ENCODE peak calls at places on chromosomes 11 and 22, in eight cellular contexts. X is ovary, E is A549, D is esophagus muscularis mucosa, V is tibial nerve, Q is stomach, J is suprapubic skin, L is H1. B is an unnamed sample.

GRCh38 chr11:110909331-110909730 is 197.1 kb upstream of the ARHGAP20 start:
- DNase-seq in X (no peak), E (no peak), D (peak; percentile 64), V (no peak), Q (no peak), J (no peak), L (no peak), B (no peak)

GRCh38 chr11:117230286-117230961 is 1.4 kb downstream of the PCSK7 start:
- DNase-seq in X (no peak), E (no peak), D (no peak), V (no peak), Q (no peak), J (peak; percentile 50), L (no peak), B (no peak)

GRCh38 chr11:2742611-2743426 is 43.0 kb upstream of the KCNQ1OT1 start:
- DNase-seq in X (peak; percentile 34), E (no peak), D (no peak), V (no peak), Q (no peak), J (no peak), L (no peak), B (no peak)

GRCh38 chr11:130531061-130531460 is 82.6 kb downstream of the ADAMTS15 start:
- DNase-seq in X (no peak), E (no peak), D (no peak), V (no peak), Q (no peak), J (no peak), L (no peak), B (no peak)

GRCh38 chr11:93770160-93770559 is 13.9 kb upstream of the MED17 start:
- DNase-seq in X (no peak), E (no peak), D (no peak), V (no peak), Q (no peak), J (no peak), L (no peak), B (no peak)

GRCh38 chr11:120235024-120235628 is 4.8 kb upstream of the POU2F3 start:
- DNase-seq in X (no peak), E (peak; percentile 68), D (no peak), V (no peak), Q (peak; percentile 84), J (no peak), L (peak; percentile 84), B (peak; percentile 72)

GRCh38 chr11:110830344-110831141 is 118.3 kb upstream of the ARHGAP20 start:
- DNase-seq in X (no peak), E (no peak), D (no peak), V (no peak), Q (no peak), J (no peak), L (peak; percentile 9), B (no peak)

GRCh38 chr11:34653851-34654490 is 33.1 kb downstream of the EHF start:
- DNase-seq in X (no peak), E (peak; percentile 98), D (no peak), V (no peak), Q (peak; percentile 76), J (no peak), L (no peak), B (peak; percentile 59)

GRCh38 chr11:117218133-117218915 is 13.5 kb downstream of the PCSK7 start:
- DNase-seq in X (peak; percentile 64), E (no peak), D (no peak), V (no peak), Q (no peak), J (no peak), L (no peak), B (peak; percentile 7)

GRCh38 chr22:19086944-19087343 is 35.3 kb downstream of the DGCR2 start:
- DNase-seq in X (no peak), E (no peak), D (no peak), V (no peak), Q (no peak), J (no peak), L (no peak), B (no peak)

GRCh38 chr22:29813563-29813962 is 24.5 kb downstream of the ASCC2 start:
- DNase-seq in X (no peak), E (peak; percentile 69), D (no peak), V (no peak), Q (no peak), J (no peak), L (no peak), B (no peak)

GRCh38 chr22:44840611-44841322 is 88.4 kb downstream of the ARHGAP8 start:
- DNase-seq in X (no peak), E (no peak), D (no peak), V (no peak), Q (no peak), J (no peak), L (no peak), B (no peak)

GRCh38 chr11:43853766-43854165 is 26.9 kb upstream of the ALKBH3 start:
- DNase-seq in X (no peak), E (no peak), D (no peak), V (no peak), Q (no peak), J (no peak), L (no peak), B (no peak)
- TF ChIP-seq EP300 in X (no peak), E (no peak), D (no peak), V (no peak), Q (no peak), J (no peak), L (no peak), B (no peak)

GRCh38 chr22:23183107-23183698 is 2.9 kb downstream of the BCR start:
- DNase-seq in X (peak; percentile 49), E (no peak), D (no peak), V (peak; percentile 63), Q (peak; percentile 70), J (no peak), L (peak; percentile 39), B (peak; percentile 52)

GRCh38 chr22:23180893-23181762 is 819 bp downstream of the BCR start:
- DNase-seq in X (peak; percentile 44), E (peak; percentile 26), D (no peak), V (no peak), Q (no peak), J (no peak), L (no peak), B (peak; percentile 22)

GRCh38 chr22:23184100-23184763 is 3.9 kb downstream of the BCR start:
- DNase-seq in X (no peak), E (no peak), D (no peak), V (no peak), Q (no peak), J (no peak), L (no peak), B (no peak)

GRCh38 chr22:23181763-23182288 is 1.5 kb downstream of the BCR start:
- DNase-seq in X (no peak), E (no peak), D (no peak), V (no peak), Q (no peak), J (no peak), L (no peak), B (no peak)

DNA sequence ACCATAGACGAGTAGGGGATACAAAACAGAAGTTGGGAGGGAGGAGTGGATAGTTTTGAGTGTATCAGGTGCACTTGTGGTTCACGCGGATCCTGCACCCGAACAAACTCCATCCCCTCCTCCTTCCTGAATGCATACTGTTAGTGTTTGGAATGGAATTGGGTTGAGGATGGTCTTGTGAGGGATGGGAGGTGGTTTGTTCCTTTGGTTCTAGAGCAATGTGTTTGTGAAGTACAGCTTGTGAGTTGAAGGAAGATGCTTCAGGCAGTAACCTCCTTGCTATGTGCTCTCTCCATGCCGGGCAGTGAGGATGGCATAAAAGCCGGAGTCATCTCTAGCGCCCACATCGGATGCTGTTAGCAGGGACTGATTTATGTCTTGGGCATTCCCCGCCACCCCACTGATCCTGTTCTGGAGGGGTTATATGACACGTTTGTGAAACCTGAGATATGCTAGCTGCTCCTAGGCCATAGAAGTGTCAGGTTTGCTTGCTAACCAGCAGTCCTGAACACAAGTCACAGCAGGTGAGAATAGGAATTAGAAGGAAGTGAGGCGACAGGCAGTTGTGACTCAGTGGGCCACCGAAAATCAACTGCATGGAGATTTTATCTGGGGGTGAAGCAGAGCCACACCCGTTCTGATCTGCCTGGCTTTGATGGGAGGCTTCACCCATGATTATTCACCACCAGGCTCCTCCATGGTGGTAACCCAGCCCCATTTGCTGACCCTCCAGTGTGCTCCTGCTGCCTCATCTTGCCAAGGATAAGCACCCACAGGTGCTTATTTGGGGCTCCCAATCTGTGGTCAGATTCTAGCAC is 2.2 kb downstream of the BCR start:
- DNase-seq in X (no peak), E (no peak), D (no peak), V (no peak), Q (no peak), J (no peak), L (no peak), B (no peak)
- TF ChIP-seq POLR2A in X (no peak), E (no peak), D (no peak), V (no peak), Q (no peak), J (no peak), L (no peak), B (peak; percentile 3)

GRCh38 chr11:56950510-56950909 is 38.2 kb upstream of the OR5AK2 start:
- DNase-seq in X (no peak), E (no peak), D (no peak), V (no peak), Q (no peak), J (no peak), L (no peak), B (no peak)
- TF ChIP-seq EP300 in X (no peak), E (no peak), D (no peak), V (no peak), Q (no peak), J (no peak), L (no peak), B (no peak)

GRCh38 chr11:6232899-6233298 is 1.5 kb downstream of the FHIP1B start:
- DNase-seq in X (no peak), E (no peak), D (no peak), V (no peak), Q (no peak), J (no peak), L (no peak), B (no peak)

GRCh38 chr11:6237271-6237670 is 1.6 kb upstream of the CNGA4 start:
- DNase-seq in X (no peak), E (no peak), D (no peak), V (no peak), Q (no peak), J (no peak), L (no peak), B (no peak)

GRCh38 chr11:6233984-6234313 is 487 bp downstream of the FHIP1B start:
- DNase-seq in X (no peak), E (no peak), D (no peak), V (no peak), Q (no peak), J (no peak), L (no peak), B (peak; percentile 29)

GRCh38 chr11:6237903-6238302 is 986 bp upstream of the CNGA4 start:
- DNase-seq in X (no peak), E (no peak), D (no peak), V (no peak), Q (no peak), J (no peak), L (no peak), B (no peak)

DNA sequence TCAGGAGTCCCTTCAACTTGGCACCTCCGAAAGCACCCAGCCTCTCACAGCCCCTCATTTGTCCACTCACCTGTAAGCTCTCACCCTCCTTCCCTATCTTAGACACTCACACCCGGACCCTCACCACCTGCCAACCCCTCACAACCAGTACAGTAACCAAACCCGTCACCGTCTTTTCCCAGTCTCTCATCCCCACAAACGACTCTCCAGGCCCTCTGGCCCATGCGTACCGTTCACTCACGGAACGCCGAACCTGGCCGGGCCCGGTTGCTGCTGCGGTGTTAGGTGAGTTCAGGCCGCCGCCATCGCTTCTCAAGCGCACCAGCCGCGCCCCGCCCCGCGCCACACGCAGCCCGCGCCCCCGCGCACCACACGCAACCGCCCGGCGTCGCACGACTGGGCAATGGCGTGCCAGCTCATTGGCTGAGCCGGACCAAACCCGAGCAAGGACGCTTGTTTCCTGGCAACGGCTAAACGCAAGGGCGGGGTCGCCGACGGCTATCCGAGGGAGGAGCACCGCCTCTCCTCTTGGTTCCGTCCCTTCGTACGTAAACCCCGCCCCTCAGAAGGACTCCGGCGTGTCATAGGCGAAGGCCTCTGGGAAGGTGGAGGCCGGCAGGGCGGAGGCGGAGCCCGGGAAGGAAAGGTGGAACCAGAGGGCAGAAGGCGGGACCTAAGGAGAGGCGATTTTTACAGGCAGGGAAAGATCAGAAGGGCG is at the start of gene FHIP1B:
- DNase-seq in X (peak; percentile 99), E (peak; percentile 99), D (peak; percentile 100), V (peak; percentile 98), Q (peak; percentile 100), J (peak; percentile 100), L (peak; percentile 100), B (peak; percentile 100)
- TF ChIP-seq POLR2A in X (peak; percentile 61), E (peak; percentile 80), D (peak; percentile 31), V (peak; percentile 24), Q (no peak), J (peak; percentile 47), L (no peak), B (peak; percentile 82)